ENCODE peak calls at places on chromosome 9, in eight cellular contexts. I is SHP77; M is body of pancreas; Q is activated CD4-positive, alpha-beta memory T cell treated with anti-CD3 and anti-CD28 coated beads for 36 hours; O is RPMI7951; K is WTC11; X is putamen; R is brain microvascular endothelial cell. S is an unnamed sample.

GRCh38 chr9:97307091-97307490 is 368 bp upstream of the CCDC180 start:
- DNase-seq in I (no peak), O (peak; percentile 86), Q (peak; percentile 36), M (peak; percentile 85), R (peak; percentile 83), X (peak; percentile 47), K (peak; percentile 99), S (peak; percentile 92)

GRCh38 chr9:123168526-123168925 is 99.9 kb downstream of the STRBP start:
- DNase-seq in O (no peak), X (no peak), M (no peak), I (no peak), Q (no peak), R (no peak), K (no peak), S (peak; percentile 11)

GRCh38 chr9:87711857-87712800 is 13.8 kb upstream of the CTSL start:
- DNase-seq in M (no peak), X (no peak), K (no peak), O (peak; percentile 89), I (no peak), R (peak; percentile 69), Q (peak; percentile 24), S (no peak)

GRCh38 chr9:136965771-136966484 is 11.4 kb upstream of the PTGDS start:
- DNase-seq in Q (peak; percentile 54), R (no peak), M (no peak), X (peak; percentile 80), K (no peak), O (no peak), I (no peak), S (no peak)

GRCh38 chr9:69502671-69503301 is 169.4 kb downstream of the APBA1 start:
- DNase-seq in K (no peak), Q (no peak), M (no peak), R (peak; percentile 5), I (no peak), X (peak; percentile 52), O (no peak), S (no peak)

GRCh38 chr9:94734054-94734754 is 7.7 kb downstream of the AOPEP start:
- DNase-seq in X (no peak), I (no peak), R (no peak), M (no peak), K (no peak), Q (no peak), O (no peak), S (no peak)

GRCh38 chr9:30932226-30932625 is 1452.2 kb upstream of the ACO1 start:
- DNase-seq in O (no peak), Q (no peak), R (no peak), X (no peak), M (no peak), K (no peak), I (no peak), S (no peak)

GRCh38 chr9:134962065-134962997 is 44.6 kb upstream of the FCN1 start:
- DNase-seq in M (no peak), I (no peak), O (no peak), Q (no peak), R (no peak), K (no peak), X (no peak), S (no peak)

GRCh38 chr9:14561929-14562386 is 131.3 kb downstream of the ZDHHC21 start:
- DNase-seq in Q (no peak), K (peak; percentile 45), I (no peak), M (no peak), O (no peak), X (no peak), R (no peak), S (peak; percentile 37)

GRCh38 chr9:118009585-118009984 is 305.4 kb downstream of the TLR4 start:
- DNase-seq in M (no peak), O (no peak), Q (no peak), X (no peak), I (no peak), R (no peak), K (no peak), S (peak; percentile 23)

GRCh38 chr9:114181583-114182409 is 26.5 kb downstream of the COL27A1 start:
- DNase-seq in R (no peak), Q (no peak), K (no peak), X (no peak), I (no peak), O (no peak), M (peak; percentile 61), S (no peak)

GRCh38 chr9:97548819-97549540 is 47.5 kb downstream of the TMOD1 start:
- DNase-seq in R (no peak), Q (no peak), O (no peak), I (no peak), X (no peak), M (no peak), K (no peak), S (no peak)

S was measured in iPS-NIHi11.